ENCODE peak calls at places on chromosomes 7 and 10, in seven cellular contexts. One of them, this sample, is unnamed.

GRCh38 chr10:6072215-6072941 is 10.2 kb upstream of the IL2RA start:
- DNase-seq in HL-60: no peak
- DNase-seq in activated CD4-positive, alpha-beta T cell treated with anti-CD3 and anti-CD28 coated beads, Interleukin-2, amount 10 ng/mL, durations not matched to agents 7 days and 5 days: no peak
- DNase-seq in stomach: no peak
- DNase-seq in activated T-cell treated with anti-CD3 and anti-CD28 coated beads for 1 hour: no peak
- DNase-seq in amniotic epithelial cell: no peak
- DNase-seq in ureter: no peak
- DNase-seq in this sample: no peak

GRCh38 chr10:71222541-71223364 is 10.4 kb downstream of the UNC5B start:
- DNase-seq in stomach: peak; percentile 18
- DNase-seq in HL-60: no peak
- DNase-seq in activated T-cell treated with anti-CD3 and anti-CD28 coated beads for 1 hour: no peak
- DNase-seq in amniotic epithelial cell: peak; percentile 51
- DNase-seq in ureter: peak; percentile 28
- DNase-seq in activated CD4-positive, alpha-beta T cell treated with anti-CD3 and anti-CD28 coated beads, Interleukin-2, amount 10 ng/mL, durations not matched to agents 7 days and 5 days: no peak
- DNase-seq in this sample: no peak

GRCh38 chr10:4403638-4404252 is 422.3 kb upstream of the AKR1E2 start:
- DNase-seq in activated T-cell treated with anti-CD3 and anti-CD28 coated beads for 1 hour: no peak
- DNase-seq in activated CD4-positive, alpha-beta T cell treated with anti-CD3 and anti-CD28 coated beads, Interleukin-2, amount 10 ng/mL, durations not matched to agents 7 days and 5 days: no peak
- DNase-seq in stomach: no peak
- DNase-seq in ureter: no peak
- DNase-seq in HL-60: no peak
- DNase-seq in amniotic epithelial cell: no peak
- DNase-seq in this sample: no peak

GRCh38 chr7:128872394-128872824 is 9.8 kb downstream of the ATP6V1F start:
- DNase-seq in stomach: no peak
- DNase-seq in HL-60: no peak
- DNase-seq in ureter: no peak
- DNase-seq in amniotic epithelial cell: no peak
- DNase-seq in activated T-cell treated with anti-CD3 and anti-CD28 coated beads for 1 hour: no peak
- DNase-seq in activated CD4-positive, alpha-beta T cell treated with anti-CD3 and anti-CD28 coated beads, Interleukin-2, amount 10 ng/mL, durations not matched to agents 7 days and 5 days: no peak
- DNase-seq in this sample: no peak

GRCh38 chr7:12456506-12456905 is 52.8 kb upstream of the VWDE start:
- DNase-seq in activated T-cell treated with anti-CD3 and anti-CD28 coated beads for 1 hour: no peak
- DNase-seq in stomach: no peak
- DNase-seq in activated CD4-positive, alpha-beta T cell treated with anti-CD3 and anti-CD28 coated beads, Interleukin-2, amount 10 ng/mL, durations not matched to agents 7 days and 5 days: no peak
- DNase-seq in ureter: no peak
- DNase-seq in amniotic epithelial cell: no peak
- DNase-seq in HL-60: no peak
- DNase-seq in this sample: no peak

GRCh38 chr10:43202224-43202656 is 64.0 kb downstream of the CSGALNACT2 start:
- DNase-seq in amniotic epithelial cell: peak; percentile 9
- DNase-seq in stomach: peak; percentile 26
- DNase-seq in ureter: peak; percentile 42
- DNase-seq in activated T-cell treated with anti-CD3 and anti-CD28 coated beads for 1 hour: peak; percentile 47
- DNase-seq in HL-60: peak; percentile 59
- DNase-seq in activated CD4-positive, alpha-beta T cell treated with anti-CD3 and anti-CD28 coated beads, Interleukin-2, amount 10 ng/mL, durations not matched to agents 7 days and 5 days: peak; percentile 66
- DNase-seq in this sample: no peak

GRCh38 chr7:31948041-31948440 is 122.2 kb downstream of the PDE1C start:
- DNase-seq in HL-60: no peak
- DNase-seq in activated T-cell treated with anti-CD3 and anti-CD28 coated beads for 1 hour: no peak
- DNase-seq in amniotic epithelial cell: peak; percentile 86
- DNase-seq in activated CD4-positive, alpha-beta T cell treated with anti-CD3 and anti-CD28 coated beads, Interleukin-2, amount 10 ng/mL, durations not matched to agents 7 days and 5 days: no peak
- DNase-seq in ureter: no peak
- DNase-seq in stomach: no peak
- DNase-seq in this sample: peak; percentile 96

GRCh38 chr10:6300106-6300783 is 97.5 kb downstream of the PFKFB3 start:
- DNase-seq in activated T-cell treated with anti-CD3 and anti-CD28 coated beads for 1 hour: no peak
- DNase-seq in stomach: no peak
- DNase-seq in amniotic epithelial cell: peak; percentile 17
- DNase-seq in ureter: no peak
- DNase-seq in HL-60: peak; percentile 36
- DNase-seq in activated CD4-positive, alpha-beta T cell treated with anti-CD3 and anti-CD28 coated beads, Interleukin-2, amount 10 ng/mL, durations not matched to agents 7 days and 5 days: peak; percentile 41
- DNase-seq in this sample: no peak

GRCh38 chr10:126270116-126270515 is 118.2 kb downstream of the ADAM12 start:
- DNase-seq in activated CD4-positive, alpha-beta T cell treated with anti-CD3 and anti-CD28 coated beads, Interleukin-2, amount 10 ng/mL, durations not matched to agents 7 days and 5 days: no peak
- DNase-seq in ureter: no peak
- DNase-seq in stomach: no peak
- DNase-seq in activated T-cell treated with anti-CD3 and anti-CD28 coated beads for 1 hour: no peak
- DNase-seq in amniotic epithelial cell: peak; percentile 95
- DNase-seq in HL-60: no peak
- DNase-seq in this sample: peak; percentile 73

GRCh38 chr10:108862691-108863350 is 1060.5 kb downstream of the XPNPEP1 start:
- DNase-seq in activated T-cell treated with anti-CD3 and anti-CD28 coated beads for 1 hour: no peak
- DNase-seq in activated CD4-positive, alpha-beta T cell treated with anti-CD3 and anti-CD28 coated beads, Interleukin-2, amount 10 ng/mL, durations not matched to agents 7 days and 5 days: no peak
- DNase-seq in ureter: no peak
- DNase-seq in HL-60: no peak
- DNase-seq in amniotic epithelial cell: peak; percentile 40
- DNase-seq in stomach: no peak
- DNase-seq in this sample: peak; percentile 9

GRCh38 chr7:8149222-8149621 is 112.7 kb downstream of the ICA1 start:
- DNase-seq in HL-60: peak; percentile 61
- DNase-seq in stomach: no peak
- DNase-seq in amniotic epithelial cell: no peak
- DNase-seq in activated T-cell treated with anti-CD3 and anti-CD28 coated beads for 1 hour: no peak
- DNase-seq in ureter: no peak
- DNase-seq in activated CD4-positive, alpha-beta T cell treated with anti-CD3 and anti-CD28 coated beads, Interleukin-2, amount 10 ng/mL, durations not matched to agents 7 days and 5 days: no peak
- DNase-seq in this sample: no peak

GRCh38 chr10:24305551-24306506 is 96.9 kb downstream of the KIAA1217 start:
- DNase-seq in stomach: no peak
- DNase-seq in ureter: no peak
- DNase-seq in HL-60: no peak
- DNase-seq in activated T-cell treated with anti-CD3 and anti-CD28 coated beads for 1 hour: no peak
- DNase-seq in amniotic epithelial cell: no peak
- DNase-seq in activated CD4-positive, alpha-beta T cell treated with anti-CD3 and anti-CD28 coated beads, Interleukin-2, amount 10 ng/mL, durations not matched to agents 7 days and 5 days: no peak
- DNase-seq in this sample: no peak

GRCh38 chr10:75407716-75408511 is 6.3 kb upstream of the ZNF503 start:
- DNase-seq in HL-60: no peak
- DNase-seq in ureter: no peak
- DNase-seq in activated CD4-positive, alpha-beta T cell treated with anti-CD3 and anti-CD28 coated beads, Interleukin-2, amount 10 ng/mL, durations not matched to agents 7 days and 5 days: no peak
- DNase-seq in activated T-cell treated with anti-CD3 and anti-CD28 coated beads for 1 hour: no peak
- DNase-seq in stomach: peak; percentile 55
- DNase-seq in amniotic epithelial cell: no peak
- DNase-seq in this sample: no peak

GRCh38 chr10:6838118-6838517 is 258.0 kb upstream of the PRKCQ start:
- DNase-seq in activated CD4-positive, alpha-beta T cell treated with anti-CD3 and anti-CD28 coated beads, Interleukin-2, amount 10 ng/mL, durations not matched to agents 7 days and 5 days: peak; percentile 19
- DNase-seq in stomach: no peak
- DNase-seq in HL-60: peak; percentile 3
- DNase-seq in amniotic epithelial cell: no peak
- DNase-seq in activated T-cell treated with anti-CD3 and anti-CD28 coated beads for 1 hour: no peak
- DNase-seq in ureter: no peak
- DNase-seq in this sample: no peak

GRCh38 chr7:1231214-1232102 is 1.2 kb upstream of the UNCX start:
- DNase-seq in stomach: no peak
- DNase-seq in HL-60: no peak
- DNase-seq in ureter: no peak
- DNase-seq in activated CD4-positive, alpha-beta T cell treated with anti-CD3 and anti-CD28 coated beads, Interleukin-2, amount 10 ng/mL, durations not matched to agents 7 days and 5 days: no peak
- DNase-seq in amniotic epithelial cell: no peak
- DNase-seq in activated T-cell treated with anti-CD3 and anti-CD28 coated beads for 1 hour: no peak
- DNase-seq in this sample: no peak

GRCh38 chr7:108598153-108598552 is 28.5 kb downstream of the DNAJB9 start:
- DNase-seq in ureter: no peak
- DNase-seq in activated T-cell treated with anti-CD3 and anti-CD28 coated beads for 1 hour: no peak
- DNase-seq in HL-60: no peak
- DNase-seq in amniotic epithelial cell: no peak
- DNase-seq in activated CD4-positive, alpha-beta T cell treated with anti-CD3 and anti-CD28 coated beads, Interleukin-2, amount 10 ng/mL, durations not matched to agents 7 days and 5 days: no peak
- DNase-seq in stomach: no peak
- DNase-seq in this sample: no peak

GRCh38 chr7:97024209-97025129 is at the start of gene DLX5:
- DNase-seq in ureter: no peak
- DNase-seq in activated CD4-positive, alpha-beta T cell treated with anti-CD3 and anti-CD28 coated beads, Interleukin-2, amount 10 ng/mL, durations not matched to agents 7 days and 5 days: no peak
- DNase-seq in HL-60: no peak
- DNase-seq in amniotic epithelial cell: peak; percentile 11
- DNase-seq in stomach: no peak
- DNase-seq in activated T-cell treated with anti-CD3 and anti-CD28 coated beads for 1 hour: no peak
- DNase-seq in this sample: peak; percentile 10

GRCh38 chr7:23377134-23377533 is 78.0 kb downstream of the MALSU1 start:
- DNase-seq in activated CD4-positive, alpha-beta T cell treated with anti-CD3 and anti-CD28 coated beads, Interleukin-2, amount 10 ng/mL, durations not matched to agents 7 days and 5 days: no peak
- DNase-seq in activated T-cell treated with anti-CD3 and anti-CD28 coated beads for 1 hour: no peak
- DNase-seq in stomach: no peak
- DNase-seq in ureter: no peak
- DNase-seq in HL-60: no peak
- DNase-seq in amniotic epithelial cell: peak; percentile 35
- DNase-seq in this sample: no peak

GRCh38 chr10:88810196-88810961 is 7.8 kb downstream of the LIPM start:
- DNase-seq in activated CD4-positive, alpha-beta T cell treated with anti-CD3 and anti-CD28 coated beads, Interleukin-2, amount 10 ng/mL, durations not matched to agents 7 days and 5 days: peak; percentile 51
- DNase-seq in ureter: no peak
- DNase-seq in activated T-cell treated with anti-CD3 and anti-CD28 coated beads for 1 hour: no peak
- DNase-seq in stomach: peak; percentile 36
- DNase-seq in amniotic epithelial cell: peak; percentile 70
- DNase-seq in HL-60: peak; percentile 45
- DNase-seq in this sample: no peak

GRCh38 chr7:65749039-65749438 is 123.8 kb upstream of the VKORC1L1 start:
- DNase-seq in amniotic epithelial cell: no peak
- DNase-seq in activated T-cell treated with anti-CD3 and anti-CD28 coated beads for 1 hour: no peak
- DNase-seq in activated CD4-positive, alpha-beta T cell treated with anti-CD3 and anti-CD28 coated beads, Interleukin-2, amount 10 ng/mL, durations not matched to agents 7 days and 5 days: no peak
- DNase-seq in HL-60: no peak
- DNase-seq in ureter: no peak
- DNase-seq in stomach: no peak
- DNase-seq in this sample: no peak

GRCh38 chr7:2495402-2496309 is 19.5 kb upstream of the GRIFIN start:
- DNase-seq in amniotic epithelial cell: no peak
- DNase-seq in ureter: no peak
- DNase-seq in activated T-cell treated with anti-CD3 and anti-CD28 coated beads for 1 hour: no peak
- DNase-seq in HL-60: no peak
- DNase-seq in activated CD4-positive, alpha-beta T cell treated with anti-CD3 and anti-CD28 coated beads, Interleukin-2, amount 10 ng/mL, durations not matched to agents 7 days and 5 days: no peak
- DNase-seq in stomach: no peak
- DNase-seq in this sample: no peak

GRCh38 chr7:150945853-150946825 is 32.0 kb downstream of the KCNH2 start:
- DNase-seq in ureter: peak; percentile 66
- DNase-seq in activated CD4-positive, alpha-beta T cell treated with anti-CD3 and anti-CD28 coated beads, Interleukin-2, amount 10 ng/mL, durations not matched to agents 7 days and 5 days: no peak
- DNase-seq in HL-60: no peak
- DNase-seq in activated T-cell treated with anti-CD3 and anti-CD28 coated beads for 1 hour: no peak
- DNase-seq in stomach: peak; percentile 42
- DNase-seq in amniotic epithelial cell: peak; percentile 81
- DNase-seq in this sample: no peak

GRCh38 chr10:130758529-130758928 is 553.0 kb downstream of the TCERG1L start:
- DNase-seq in activated CD4-positive, alpha-beta T cell treated with anti-CD3 and anti-CD28 coated beads, Interleukin-2, amount 10 ng/mL, durations not matched to agents 7 days and 5 days: no peak
- DNase-seq in HL-60: no peak
- DNase-seq in amniotic epithelial cell: no peak
- DNase-seq in stomach: no peak
- DNase-seq in ureter: no peak
- DNase-seq in activated T-cell treated with anti-CD3 and anti-CD28 coated beads for 1 hour: no peak
- DNase-seq in this sample: no peak

GRCh38 chr7:4067874-4068273 is 614.2 kb upstream of the FOXK1 start:
- DNase-seq in ureter: no peak
- DNase-seq in amniotic epithelial cell: no peak
- DNase-seq in stomach: peak; percentile 7
- DNase-seq in activated T-cell treated with anti-CD3 and anti-CD28 coated beads for 1 hour: no peak
- DNase-seq in activated CD4-positive, alpha-beta T cell treated with anti-CD3 and anti-CD28 coated beads, Interleukin-2, amount 10 ng/mL, durations not matched to agents 7 days and 5 days: no peak
- DNase-seq in HL-60: no peak
- DNase-seq in this sample: no peak

GRCh38 chr10:30979956-30980355 is 51.7 kb downstream of the ZNF438 start:
- DNase-seq in stomach: no peak
- DNase-seq in HL-60: no peak
- DNase-seq in ureter: no peak
- DNase-seq in activated T-cell treated with anti-CD3 and anti-CD28 coated beads for 1 hour: no peak
- DNase-seq in amniotic epithelial cell: no peak
- DNase-seq in activated CD4-positive, alpha-beta T cell treated with anti-CD3 and anti-CD28 coated beads, Interleukin-2, amount 10 ng/mL, durations not matched to agents 7 days and 5 days: no peak
- DNase-seq in this sample: no peak

GRCh38 chr10:75240329-75240728 is 4.6 kb upstream of the COMTD1 start:
- DNase-seq in amniotic epithelial cell: no peak
- DNase-seq in stomach: no peak
- DNase-seq in ureter: peak; percentile 29
- DNase-seq in activated T-cell treated with anti-CD3 and anti-CD28 coated beads for 1 hour: no peak
- DNase-seq in HL-60: no peak
- DNase-seq in activated CD4-positive, alpha-beta T cell treated with anti-CD3 and anti-CD28 coated beads, Interleukin-2, amount 10 ng/mL, durations not matched to agents 7 days and 5 days: no peak
- DNase-seq in this sample: no peak

GRCh38 chr10:84860855-84861254 is 532.5 kb downstream of the CCSER2 start:
- DNase-seq in HL-60: no peak
- DNase-seq in stomach: no peak
- DNase-seq in activated CD4-positive, alpha-beta T cell treated with anti-CD3 and anti-CD28 coated beads, Interleukin-2, amount 10 ng/mL, durations not matched to agents 7 days and 5 days: no peak
- DNase-seq in ureter: no peak
- DNase-seq in amniotic epithelial cell: no peak
- DNase-seq in activated T-cell treated with anti-CD3 and anti-CD28 coated beads for 1 hour: no peak
- DNase-seq in this sample: no peak

GRCh38 chr7:94145602-94146001 is 141.4 kb upstream of the BET1 start:
- DNase-seq in activated CD4-positive, alpha-beta T cell treated with anti-CD3 and anti-CD28 coated beads, Interleukin-2, amount 10 ng/mL, durations not matched to agents 7 days and 5 days: no peak
- DNase-seq in ureter: no peak
- DNase-seq in stomach: no peak
- DNase-seq in HL-60: no peak
- DNase-seq in activated T-cell treated with anti-CD3 and anti-CD28 coated beads for 1 hour: no peak
- DNase-seq in amniotic epithelial cell: no peak
- DNase-seq in this sample: peak; percentile 31

GRCh38 chr7:74269757-74270277 is 15.6 kb upstream of the RFC2 start:
- DNase-seq in activated CD4-positive, alpha-beta T cell treated with anti-CD3 and anti-CD28 coated beads, Interleukin-2, amount 10 ng/mL, durations not matched to agents 7 days and 5 days: peak; percentile 69
- DNase-seq in ureter: peak; percentile 56
- DNase-seq in activated T-cell treated with anti-CD3 and anti-CD28 coated beads for 1 hour: peak; percentile 47
- DNase-seq in stomach: peak; percentile 65
- DNase-seq in HL-60: peak; percentile 67
- DNase-seq in amniotic epithelial cell: peak; percentile 70
- DNase-seq in this sample: no peak

GRCh38 chr10:27244976-27245375 is 4.4 kb upstream of the ACBD5 start:
- DNase-seq in amniotic epithelial cell: no peak
- DNase-seq in stomach: no peak
- DNase-seq in HL-60: no peak
- DNase-seq in activated T-cell treated with anti-CD3 and anti-CD28 coated beads for 1 hour: no peak
- DNase-seq in activated CD4-positive, alpha-beta T cell treated with anti-CD3 and anti-CD28 coated beads, Interleukin-2, amount 10 ng/mL, durations not matched to agents 7 days and 5 days: no peak
- DNase-seq in ureter: no peak
- DNase-seq in this sample: no peak

GRCh38 chr7:151248191-151249033 is at the start of gene SMARCD3:
- DNase-seq in amniotic epithelial cell: peak; percentile 67
- DNase-seq in activated CD4-positive, alpha-beta T cell treated with anti-CD3 and anti-CD28 coated beads, Interleukin-2, amount 10 ng/mL, durations not matched to agents 7 days and 5 days: no peak
- DNase-seq in HL-60: no peak
- DNase-seq in ureter: no peak
- DNase-seq in activated T-cell treated with anti-CD3 and anti-CD28 coated beads for 1 hour: no peak
- DNase-seq in stomach: peak; percentile 84
- DNase-seq in this sample: no peak

GRCh38 chr10:47379445-47379785 is 4.7 kb downstream of the ZNF488 start:
- DNase-seq in activated T-cell treated with anti-CD3 and anti-CD28 coated beads for 1 hour: no peak
- DNase-seq in amniotic epithelial cell: no peak
- DNase-seq in ureter: peak; percentile 29
- DNase-seq in stomach: peak; percentile 20
- DNase-seq in activated CD4-positive, alpha-beta T cell treated with anti-CD3 and anti-CD28 coated beads, Interleukin-2, amount 10 ng/mL, durations not matched to agents 7 days and 5 days: no peak
- DNase-seq in HL-60: no peak
- DNase-seq in this sample: no peak